ENCODE peak calls at places on chromosomes 11 and 22, in four cellular contexts. R, Z, O and A are unnamed samples. For H3K4me1, the result is how much of the 10 kb centered on the place peaks cover.

GRCh38 chr11:75577198-75577597 is 15.1 kb downstream of the SERPINH1 start:
- DNase-seq in R (no peak), Z (no peak), O (peak), A (peak)

GRCh38 chr11:86214710-86215109 is 29.8 kb upstream of the EED start:
- DNase-seq in R (no peak), Z (no peak), O (no peak), A (no peak)

GRCh38 chr11:124791626-124792341 is 8.4 kb downstream of the MSANTD2 start:
- DNase-seq in R (no peak), Z (no peak), O (no peak), A (no peak)

GRCh38 chr11:108494182-108494581 is 4.0 kb downstream of the POGLUT3 start:
- DNase-seq in R (no peak), Z (no peak), O (no peak), A (no peak)

GRCh38 chr11:114058871-114059277 is 637 bp upstream of the ZBTB16 start:
- DNase-seq in R (no peak), Z (no peak), O (no peak), A (no peak)

GRCh38 chr11:47524200-47524874 is 28.6 kb downstream of the CELF1 start:
- DNase-seq in R (no peak), Z (no peak), O (no peak), A (no peak)

GRCh38 chr11:69934861-69935494 is 115.8 kb upstream of the FGF3 start:
- DNase-seq in R (no peak), Z (no peak), O (no peak), A (no peak)

GRCh38 chr11:23370580-23371275 is 510.5 kb upstream of the CCDC179 start:
- DNase-seq in R (no peak), Z (no peak), O (no peak), A (no peak)

GRCh38 chr11:62601114-62601363 is 626 bp downstream of the MTA2 start:
- DNase-seq in R (no peak), Z (no peak), O (peak), A (no peak)

GRCh38 chr11:66842501-66842895 is 743 bp upstream of the RCE1 start:
- DNase-seq in R (no peak), Z (no peak), O (no peak), A (peak)

GRCh38 chr22:16824718-16825687 is at the start of gene XKR3:
- DNase-seq in R (no peak), Z (no peak), O (no peak), A (no peak)

GRCh38 chr11:22666320-22666699 is at the start of gene GAS2:
- DNase-seq in R (peak), Z (no peak), O (no peak), A (peak)

GRCh38 chr11:94131363-94132115 is 2.9 kb downstream of the PANX1 start:
- DNase-seq in R (peak), Z (no peak), O (no peak), A (no peak)

GRCh38 chr22:35601743-35602633 is 15.1 kb downstream of the MB start:
- DNase-seq in R (no peak), Z (no peak), O (no peak), A (no peak)

DNA sequence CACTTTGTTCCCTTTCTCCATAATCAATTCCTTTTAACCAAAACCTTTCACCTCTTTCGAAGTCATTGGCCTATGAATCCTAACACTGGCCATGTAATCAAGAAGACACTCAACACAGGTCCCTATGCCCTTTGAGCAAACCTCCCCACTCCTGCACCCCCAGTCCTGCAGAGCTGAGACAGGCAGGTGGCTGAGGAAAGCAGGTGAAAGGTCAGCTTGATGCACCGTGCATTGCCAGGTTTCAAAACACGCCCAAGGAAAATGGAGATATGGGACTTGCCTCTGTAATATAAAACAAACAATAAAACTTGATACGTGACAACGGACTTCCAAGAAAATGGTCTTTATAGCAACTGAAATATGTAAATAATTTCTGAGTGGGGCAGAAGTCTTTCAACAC is 10.6 kb downstream of the CPT1A start:
- DNase-seq in R (peak), Z (no peak), O (no peak), A (peak)
- H3K4me1 ChIP-seq in R (half or more), Z (half or more), O (under half), A (half or more)

GRCh38 chr11:111851067-111851466 is 20.3 kb downstream of the ALG9 start:
- DNase-seq in R (peak), Z (no peak), O (no peak), A (no peak)

GRCh38 chr11:111846640-111847039 is 24.7 kb downstream of the ALG9 start:
- DNase-seq in R (no peak), Z (no peak), O (no peak), A (no peak)

GRCh38 chr11:111852103-111852502 is 19.3 kb downstream of the ALG9 start:
- DNase-seq in R (no peak), Z (no peak), O (no peak), A (no peak)

GRCh38 chr11:111851636-111852035 is 19.7 kb downstream of the ALG9 start:
- DNase-seq in R (no peak), Z (no peak), O (no peak), A (no peak)

GRCh38 chr11:111849631-111850030 is 21.8 kb downstream of the ALG9 start:
- DNase-seq in R (no peak), Z (no peak), O (no peak), A (no peak)
- TF ChIP-seq CTCF in R (no peak), Z (no peak), O (no peak), A (no peak)

GRCh38 chr11:10302744-10303557 is 1.9 kb upstream of the ADM start:
- DNase-seq in R (peak), Z (no peak), O (peak), A (peak)
- H3K4me1 ChIP-seq in R (under half), Z (under half), O (under half), A (under half)

GRCh38 chr11:116376547-116376946 is 396.2 kb downstream of the BUD13 start:
- DNase-seq in R (no peak), Z (no peak), O (no peak), A (no peak)

GRCh38 chr11:116375221-116375620 is 397.6 kb downstream of the BUD13 start:
- DNase-seq in R (no peak), Z (no peak), O (no peak), A (no peak)

GRCh38 chr11:116384407-116384806 is 388.4 kb downstream of the BUD13 start:
- DNase-seq in R (no peak), Z (no peak), O (no peak), A (no peak)

GRCh38 chr11:116376054-116376453 is 396.7 kb downstream of the BUD13 start:
- DNase-seq in R (no peak), Z (no peak), O (no peak), A (no peak)

GRCh38 chr11:116379185-116379828 is 393.5 kb downstream of the BUD13 start:
- DNase-seq in R (no peak), Z (no peak), O (no peak), A (no peak)
- TF ChIP-seq CTCF in R (no peak), Z (no peak), O (no peak), A (no peak)

DNA sequence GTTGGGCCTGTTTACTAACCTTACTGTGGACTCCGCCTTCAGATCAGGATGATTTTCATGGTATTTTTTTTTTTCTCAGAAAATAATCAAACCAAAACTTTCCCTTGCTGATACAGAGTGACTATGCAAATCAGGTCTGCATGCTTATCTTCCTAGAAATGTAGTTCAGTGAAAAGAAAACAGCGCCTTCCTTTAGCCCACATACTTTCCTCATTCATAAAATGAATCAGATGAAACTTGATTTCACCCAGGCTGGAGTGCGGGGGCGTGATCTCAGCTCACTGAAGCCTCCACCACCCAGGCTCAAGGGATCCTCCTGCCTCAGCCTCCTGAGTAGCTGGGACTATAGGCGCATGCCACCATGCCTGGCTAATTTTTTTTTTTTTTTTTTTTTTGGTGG is 26.0 kb downstream of the ZNRF3 start:
- DNase-seq in R (no peak), Z (no peak), O (no peak), A (no peak)
- H3K4me1 ChIP-seq in R (under half), Z (half or more), O (under half), A (under half)

GRCh38 chr11:126437731-126438130 is 82.2 kb downstream of the ST3GAL4 start:
- DNase-seq in R (no peak), Z (no peak), O (no peak), A (no peak)
- TF ChIP-seq CTCF in R (no peak), Z (no peak), O (no peak), A (no peak)